ENCODE peak calls at places on chromosomes 6 and 20, in nine cellular contexts. T is hippocampal formation; Y is activated T-helper 1 cell treated with anti-CD3 and anti-CD28 coated beads, Interleukin-2, amount 50 U/mL, for 16 hours; G is small intestine; P is NCI-H1092 treated with DMSO at 0.1 percent for 48 hours; W is mesothelial cell of epicardium; K is heart right ventricle; I is foreskin melanocyte; U is HS-27A. X is an unnamed sample.
A peak's percentile ranks its signal among the peaks of the same experiment; 100 is the strongest.

GRCh38 chr6:43982084-43982625 is 145.1 kb downstream of the MRPL14 start:
- DNase-seq in T (no peak), Y (no peak), G (no peak), P (no peak), W (no peak), K (no peak), I (no peak), U (no peak), X (peak; percentile 20)

GRCh38 chr6:170265655-170266054 is 25.2 kb downstream of the DLL1 start:
- DNase-seq in T (peak; percentile 71), Y (no peak), G (peak; percentile 96), P (peak; percentile 20), W (no peak), K (peak; percentile 74), I (no peak), U (no peak), X (no peak)

GRCh38 chr6:139765825-139766285 is 391.4 kb upstream of the CITED2 start:
- DNase-seq in T (no peak), Y (no peak), G (no peak), P (no peak), W (no peak), K (no peak), I (no peak), U (no peak), X (no peak)

GRCh38 chr20:13231031-13231752 is 10.1 kb downstream of the ISM1 start:
- DNase-seq in T (no peak), Y (no peak), G (no peak), P (no peak), W (no peak), K (no peak), I (no peak), U (peak; percentile 71), X (no peak)

GRCh38 chr6:44676826-44677433 is 289.4 kb downstream of the CDC5L start:
- DNase-seq in T (no peak), Y (no peak), G (no peak), P (no peak), W (no peak), K (no peak), I (no peak), U (no peak), X (no peak)

GRCh38 chr6:154350293-154350692 is 6.3 kb downstream of the IPCEF1 start:
- DNase-seq in T (no peak), Y (no peak), G (no peak), P (no peak), W (no peak), K (no peak), I (peak; percentile 88), U (no peak), X (no peak)

GRCh38 chr6:135909737-135910387 is 58.4 kb downstream of the PDE7B start:
- DNase-seq in T (no peak), Y (peak; percentile 23), G (peak; percentile 95), P (peak; percentile 64), W (no peak), K (no peak), I (no peak), U (peak; percentile 15), X (no peak)

GRCh38 chr6:47371139-47371874 is 61.6 kb upstream of the TNFRSF21 start:
- DNase-seq in T (no peak), Y (no peak), G (no peak), P (no peak), W (no peak), K (no peak), I (no peak), U (no peak), X (no peak)

GRCh38 chr6:71043902-71044301 is 87.0 kb upstream of the B3GAT2 start:
- DNase-seq in T (no peak), Y (no peak), G (no peak), P (no peak), W (no peak), K (no peak), I (peak; percentile 2), U (no peak), X (no peak)

GRCh38 chr20:8133816-8134451 is 1.9 kb downstream of the PLCB1 start:
- DNase-seq in T (no peak), Y (no peak), G (no peak), P (no peak), W (no peak), K (no peak), I (no peak), U (no peak), X (no peak)

GRCh38 chr6:144909753-144910280 is 624.7 kb downstream of the UTRN start:
- DNase-seq in T (no peak), Y (no peak), G (no peak), P (no peak), W (no peak), K (no peak), I (no peak), U (no peak), X (no peak)

GRCh38 chr20:21820688-21821087 is 115.2 kb downstream of the PAX1 start:
- DNase-seq in T (no peak), Y (no peak), G (no peak), P (no peak), W (no peak), K (no peak), I (no peak), U (no peak), X (no peak)

GRCh38 chr20:14986026-14986655 is 648.7 kb upstream of the FLRT3 start:
- DNase-seq in T (no peak), Y (no peak), G (peak; percentile 99), P (peak; percentile 54), W (no peak), K (no peak), I (no peak), U (no peak), X (peak; percentile 82)

GRCh38 chr6:35158520-35158919 is 17.4 kb upstream of the TCP11 start:
- DNase-seq in T (no peak), Y (no peak), G (no peak), P (no peak), W (no peak), K (no peak), I (no peak), U (no peak), X (no peak)

GRCh38 chr20:58402305-58402704 is 13.3 kb downstream of the VAPB start:
- DNase-seq in T (no peak), Y (no peak), G (no peak), P (no peak), W (no peak), K (no peak), I (no peak), U (no peak), X (no peak)

GRCh38 chr6:3208775-3209113 is 18.7 kb downstream of the TUBB2B start:
- DNase-seq in T (no peak), Y (no peak), G (no peak), P (no peak), W (no peak), K (no peak), I (no peak), U (no peak), X (no peak)

GRCh38 chr6:54010340-54011276 is 100.6 kb upstream of the MLIP start:
- DNase-seq in T (no peak), Y (no peak), G (peak; percentile 39), P (no peak), W (no peak), K (no peak), I (no peak), U (no peak), X (no peak)

GRCh38 chr20:663315-664090 is 10.5 kb upstream of the SRXN1 start:
- DNase-seq in T (no peak), Y (no peak), G (no peak), P (no peak), W (no peak), K (no peak), I (no peak), U (no peak), X (no peak)

GRCh38 chr6:81950877-81951276 is 198.4 kb upstream of the TENT5A start:
- DNase-seq in T (no peak), Y (no peak), G (no peak), P (no peak), W (no peak), K (no peak), I (peak; percentile 28), U (no peak), X (no peak)

GRCh38 chr6:33577106-33577535 is 3.0 kb downstream of the BAK1 start:
- DNase-seq in T (no peak), Y (no peak), G (peak; percentile 99), P (no peak), W (no peak), K (peak; percentile 67), I (no peak), U (no peak), X (peak; percentile 88)

GRCh38 chr6:33139596-33140206 is 52.6 kb downstream of the COL11A2 start:
- DNase-seq in T (no peak), Y (no peak), G (no peak), P (no peak), W (no peak), K (no peak), I (no peak), U (no peak), X (no peak)

GRCh38 chr6:110509617-110510231 is 33.3 kb upstream of the SLC22A16 start:
- DNase-seq in T (no peak), Y (no peak), G (peak; percentile 58), P (no peak), W (no peak), K (no peak), I (no peak), U (peak; percentile 73), X (peak; percentile 53)

GRCh38 chr6:111038534-111039252 is 48.6 kb upstream of the SLC16A10 start:
- DNase-seq in T (no peak), Y (no peak), G (no peak), P (no peak), W (no peak), K (no peak), I (no peak), U (no peak), X (no peak)

GRCh38 chr20:48166082-48166835 is 381.0 kb upstream of the SULF2 start:
- DNase-seq in T (no peak), Y (no peak), G (no peak), P (peak; percentile 18), W (no peak), K (no peak), I (no peak), U (no peak), X (no peak)

GRCh38 chr20:21511850-21512633 is 1.8 kb downstream of the NKX2-2 start:
- DNase-seq in T (peak; percentile 58), Y (no peak), G (no peak), P (no peak), W (no peak), K (no peak), I (no peak), U (no peak), X (no peak)

GRCh38 chr6:147395158-147395557 is 113.3 kb upstream of the SAMD5 start:
- DNase-seq in T (no peak), Y (no peak), G (peak; percentile 4), P (no peak), W (no peak), K (no peak), I (no peak), U (no peak), X (no peak)

GRCh38 chr20:59455392-59456341 is 148.7 kb upstream of the PHACTR3 start:
- DNase-seq in T (peak; percentile 36), Y (no peak), G (peak; percentile 57), P (no peak), W (no peak), K (peak; percentile 28), I (peak; percentile 11), U (no peak), X (no peak)

GRCh38 chr6:25815194-25815593 is 16.7 kb downstream of the SLC17A1 start:
- DNase-seq in T (no peak), Y (no peak), G (no peak), P (no peak), W (no peak), K (no peak), I (no peak), U (no peak), X (no peak)

GRCh38 chr20:33789109-33789857 is 21.9 kb upstream of the CHMP4B start:
- DNase-seq in T (no peak), Y (no peak), G (peak; percentile 100), P (no peak), W (no peak), K (no peak), I (no peak), U (peak; percentile 81), X (peak; percentile 90)

GRCh38 chr6:21438237-21438985 is 155.1 kb upstream of the SOX4 start:
- DNase-seq in T (no peak), Y (no peak), G (no peak), P (no peak), W (no peak), K (no peak), I (no peak), U (no peak), X (no peak)

GRCh38 chr20:51531141-51531710 is 11.3 kb downstream of the NFATC2 start:
- DNase-seq in T (no peak), Y (peak; percentile 66), G (no peak), P (no peak), W (no peak), K (no peak), I (no peak), U (no peak), X (no peak)

X was measured in ureter.